ENCODE peak calls at places on chromosomes 5 and 9, in ten cellular contexts. One of them, this sample, is unnamed.
A peak's percentile ranks its signal among the peaks of the same experiment; 100 is the strongest.

GRCh38 chr9:12141422-12141821 is 551.8 kb upstream of the TYRP1 start:
- DNase-seq in endodermal cell: no peak
- DNase-seq in NCI-H1092: no peak
- DNase-seq in frontal cortex: no peak
- DNase-seq in foreskin fibroblast: no peak
- DNase-seq in right cardiac atrium: no peak
- DNase-seq in neural progenitor cell: peak; percentile 6
- DNase-seq in GM20000: no peak
- DNase-seq in HL-60: no peak
- DNase-seq in fibroblast of villous mesenchyme: no peak
- DNase-seq in this sample: no peak

GRCh38 chr5:56327810-56328209 is 94.7 kb upstream of the ANKRD55 start:
- DNase-seq in endodermal cell: no peak
- DNase-seq in NCI-H1092: no peak
- DNase-seq in frontal cortex: no peak
- DNase-seq in foreskin fibroblast: no peak
- DNase-seq in right cardiac atrium: no peak
- DNase-seq in neural progenitor cell: no peak
- DNase-seq in GM20000: no peak
- DNase-seq in HL-60: no peak
- DNase-seq in fibroblast of villous mesenchyme: no peak
- DNase-seq in this sample: no peak

GRCh38 chr9:123478160-123478559 is 122.2 kb downstream of the CRB2 start:
- DNase-seq in endodermal cell: no peak
- DNase-seq in NCI-H1092: no peak
- DNase-seq in frontal cortex: no peak
- DNase-seq in foreskin fibroblast: no peak
- DNase-seq in right cardiac atrium: no peak
- DNase-seq in neural progenitor cell: no peak
- DNase-seq in GM20000: no peak
- DNase-seq in HL-60: no peak
- DNase-seq in fibroblast of villous mesenchyme: no peak
- DNase-seq in this sample: no peak

GRCh38 chr9:137689745-137690529 is 71.1 kb downstream of the EHMT1 start:
- DNase-seq in endodermal cell: no peak
- DNase-seq in NCI-H1092: no peak
- DNase-seq in frontal cortex: no peak
- DNase-seq in foreskin fibroblast: peak; percentile 66
- DNase-seq in right cardiac atrium: no peak
- DNase-seq in neural progenitor cell: no peak
- DNase-seq in GM20000: no peak
- DNase-seq in HL-60: no peak
- DNase-seq in fibroblast of villous mesenchyme: peak; percentile 98
- DNase-seq in this sample: no peak

GRCh38 chr9:75664597-75664996 is 225.9 kb upstream of the PCSK5 start:
- DNase-seq in endodermal cell: no peak
- DNase-seq in NCI-H1092: peak; percentile 56
- DNase-seq in frontal cortex: no peak
- DNase-seq in foreskin fibroblast: no peak
- DNase-seq in right cardiac atrium: no peak
- DNase-seq in neural progenitor cell: no peak
- DNase-seq in GM20000: no peak
- DNase-seq in HL-60: no peak
- DNase-seq in fibroblast of villous mesenchyme: no peak
- DNase-seq in this sample: no peak

GRCh38 chr5:74575741-74576538 is 64.6 kb downstream of the ENC1 start:
- DNase-seq in endodermal cell: no peak
- DNase-seq in NCI-H1092: no peak
- DNase-seq in frontal cortex: no peak
- DNase-seq in foreskin fibroblast: peak; percentile 70
- DNase-seq in right cardiac atrium: no peak
- DNase-seq in neural progenitor cell: no peak
- DNase-seq in GM20000: no peak
- DNase-seq in HL-60: no peak
- DNase-seq in fibroblast of villous mesenchyme: peak; percentile 76
- DNase-seq in this sample: no peak

GRCh38 chr5:168109441-168109840 is 182.0 kb upstream of the WWC1 start:
- DNase-seq in endodermal cell: no peak
- DNase-seq in NCI-H1092: no peak
- DNase-seq in frontal cortex: no peak
- DNase-seq in foreskin fibroblast: no peak
- DNase-seq in right cardiac atrium: no peak
- DNase-seq in neural progenitor cell: no peak
- DNase-seq in GM20000: no peak
- DNase-seq in HL-60: no peak
- DNase-seq in fibroblast of villous mesenchyme: no peak
- DNase-seq in this sample: no peak

GRCh38 chr9:91117959-91118651 is 243.6 kb downstream of the AUH start:
- DNase-seq in endodermal cell: peak; percentile 75
- DNase-seq in NCI-H1092: peak; percentile 58
- DNase-seq in frontal cortex: peak; percentile 59
- DNase-seq in foreskin fibroblast: peak; percentile 87
- DNase-seq in right cardiac atrium: peak; percentile 94
- DNase-seq in neural progenitor cell: peak; percentile 48
- DNase-seq in GM20000: no peak
- DNase-seq in HL-60: no peak
- DNase-seq in fibroblast of villous mesenchyme: peak; percentile 85
- DNase-seq in this sample: no peak